ENCODE peak calls at places on chromosomes 3 and 15, in ten cellular contexts. I is GM04504, W is GM12865, B is NCI-H1092, Z is SJSA1, P is NCI-H748 treated with DMSO at 0.1 percent for 48 hours, X is T follicular helper cell, N is AG08395, D is left ventricle myocardium inferior, R is amniotic stem cell. S is an unnamed sample.

GRCh38 chr15:71785996-71786395 is 24.4 kb upstream of the NR2E3 start:
- DNase-seq in I (no peak), W (no peak), B (no peak), Z (no peak), P (no peak), X (no peak), N (no peak), D (no peak), R (no peak), S (no peak)

GRCh38 chr3:149506540-149506939 is 32.0 kb downstream of the TM4SF4 start:
- DNase-seq in I (no peak), W (no peak), B (no peak), Z (no peak), P (no peak), X (no peak), N (peak), D (no peak), R (no peak), S (no peak)

GRCh38 chr3:186004209-186004608 is 66.4 kb upstream of the TRA2B start:
- DNase-seq in I (no peak), W (no peak), B (no peak), Z (no peak), P (no peak), X (no peak), N (no peak), D (no peak), R (no peak), S (no peak)

GRCh38 chr3:61451841-61452240 is 109.5 kb upstream of the PTPRG start:
- DNase-seq in I (no peak), W (no peak), B (no peak), Z (no peak), P (no peak), X (no peak), N (no peak), D (no peak), R (no peak), S (no peak)

GRCh38 chr3:8301977-8302589 is 199.5 kb upstream of the LMCD1 start:
- DNase-seq in I (peak), W (peak), B (no peak), Z (no peak), P (no peak), X (no peak), N (peak), D (no peak), R (peak), S (no peak)

GRCh38 chr3:101070260-101071121 is 77.3 kb upstream of the ABI3BP start:
- DNase-seq in I (no peak), W (peak), B (no peak), Z (no peak), P (peak), X (peak), N (no peak), D (peak), R (no peak), S (no peak)

GRCh38 chr3:32177702-32178198 is 60.7 kb upstream of the CMTM8 start:
- DNase-seq in I (no peak), W (peak), B (peak), Z (peak), P (peak), X (peak), N (peak), D (no peak), R (peak), S (peak)

GRCh38 chr3:51381333-51381705 is 3.8 kb upstream of the MANF start:
- DNase-seq in I (no peak), W (no peak), B (no peak), Z (peak), P (no peak), X (no peak), N (no peak), D (no peak), R (no peak), S (no peak)

GRCh38 chr3:168248383-168249047 is 152.8 kb upstream of the GOLIM4 start:
- DNase-seq in I (no peak), W (peak), B (peak), Z (no peak), P (no peak), X (no peak), N (peak), D (no peak), R (peak), S (no peak)

S was measured in AG09319.